ENCODE peak calls at places on chromosomes 1 and 21, in five cellular contexts. W, L, A, I and C are unnamed samples.

GRCh38 chr1:234069760-234070159 is 165.3 kb downstream of the SLC35F3 start:
- DNase-seq in W (no peak), L (peak; percentile 20), A (no peak), I (no peak), C (no peak)

GRCh38 chr1:61851849-61852692 is 109.8 kb downstream of the PATJ start:
- DNase-seq in W (peak; percentile 58), L (peak; percentile 43), A (no peak), I (no peak), C (no peak)

GRCh38 chr1:248348475-248348874 is at the start of gene OR14C36:
- DNase-seq in W (no peak), L (no peak), A (no peak), I (no peak), C (no peak)

GRCh38 chr1:222064388-222065201 is 322.7 kb upstream of the DUSP10 start:
- DNase-seq in W (peak; percentile 74), L (no peak), A (no peak), I (no peak), C (peak; percentile 57)

GRCh38 chr1:241532864-241533263 is 686 bp downstream of the KMO start:
- DNase-seq in W (no peak), L (no peak), A (peak; percentile 44), I (no peak), C (no peak)

GRCh38 chr1:98110674-98111073 is 189.8 kb upstream of the DPYD start:
- DNase-seq in W (no peak), L (no peak), A (no peak), I (no peak), C (no peak)

GRCh38 chr1:201370500-201370899 is 7.0 kb downstream of the TNNT2 start:
- DNase-seq in W (no peak), L (no peak), A (no peak), I (no peak), C (no peak)

GRCh38 chr21:41316641-41317392 is at the start of gene FAM3B:
- DNase-seq in W (no peak), L (no peak), A (peak; percentile 47), I (no peak), C (no peak)

GRCh38 chr1:205077934-205078311 is 6.3 kb downstream of the TMEM81 start:
- DNase-seq in W (no peak), L (no peak), A (no peak), I (no peak), C (no peak)

GRCh38 chr1:36352910-36353878 is 29.7 kb upstream of the EVA1B start:
- DNase-seq in W (no peak), L (no peak), A (no peak), I (no peak), C (no peak)

GRCh38 chr1:170730443-170730842 is 66.5 kb downstream of the PRRX1 start:
- DNase-seq in W (no peak), L (no peak), A (no peak), I (no peak), C (no peak)

GRCh38 chr1:53547321-53547720 is 88.1 kb downstream of the DMRTB1 start:
- DNase-seq in W (no peak), L (no peak), A (peak; percentile 3), I (no peak), C (no peak)

GRCh38 chr21:33238565-33239255 is 9.0 kb downstream of the IFNAR2 start:
- DNase-seq in W (no peak), L (no peak), A (peak; percentile 31), I (no peak), C (no peak)

GRCh38 chr1:210292276-210292851 is 36.3 kb upstream of the HHAT start:
- DNase-seq in W (no peak), L (no peak), A (peak; percentile 79), I (peak; percentile 60), C (no peak)

GRCh38 chr1:164308101-164308500 is 250.9 kb upstream of the PBX1 start:
- DNase-seq in W (no peak), L (no peak), A (no peak), I (no peak), C (no peak)

GRCh38 chr1:165365344-165365743 is 8.8 kb upstream of the LMX1A start:
- DNase-seq in W (no peak), L (no peak), A (no peak), I (no peak), C (no peak)